ENCODE peak calls at places on chromosomes 11 and 22, in eight cellular contexts. E is stomach, O is A549, P is endothelial cell of umbilical vein, T is ovary, M is IMR-90, B is uterus, Q is prostate gland. W is an unnamed sample.
A peak's percentile ranks its signal among the peaks of the same experiment; 100 is the strongest.

GRCh38 chr22:37454857-37455686 is 27.8 kb upstream of the ELFN2 start:
- DNase-seq in B (no peak), M (peak; percentile 89), O (peak; percentile 83), E (peak; percentile 45), Q (no peak), P (peak; percentile 84), T (no peak), W (no peak)

GRCh38 chr22:45997077-45997774 is 20.3 kb upstream of the WNT7B start:
- DNase-seq in O (no peak), Q (peak; percentile 64), P (peak; percentile 98), B (peak; percentile 95), E (peak; percentile 63), T (peak; percentile 96), M (peak; percentile 95), W (peak; percentile 96)

GRCh38 chr11:12187399-12187798 is 77.0 kb downstream of the MICAL2 start:
- DNase-seq in B (no peak), O (no peak), T (no peak), M (peak; percentile 64), Q (no peak), P (no peak), E (no peak), W (no peak)

GRCh38 chr11:14451825-14452224 is 47.8 kb downstream of the COPB1 start:
- DNase-seq in Q (no peak), T (no peak), P (no peak), O (no peak), M (peak; percentile 56), B (no peak), E (no peak), W (no peak)

GRCh38 chr11:28743101-28743550 is 634.9 kb downstream of the METTL15 start:
- DNase-seq in T (no peak), Q (no peak), M (peak; percentile 69), B (no peak), E (no peak), P (peak; percentile 91), O (peak; percentile 81), W (no peak)

GRCh38 chr22:43002198-43002577 is 12.8 kb downstream of the PACSIN2 start:
- DNase-seq in B (no peak), E (no peak), O (peak; percentile 42), P (peak; percentile 72), Q (no peak), M (peak; percentile 91), T (no peak), W (no peak)

GRCh38 chr11:97398246-97398645 is 1008.4 kb downstream of the JRKL start:
- DNase-seq in B (no peak), O (no peak), Q (no peak), M (no peak), E (no peak), T (no peak), P (no peak), W (no peak)

GRCh38 chr11:101582242-101583052 is 1.4 kb downstream of the TRPC6 start:
- DNase-seq in E (no peak), B (no peak), O (peak; percentile 10), P (no peak), T (no peak), Q (no peak), M (peak; percentile 31), W (no peak)

GRCh38 chr11:58625826-58626460 is 3.5 kb downstream of the CNTF start:
- DNase-seq in T (no peak), P (no peak), B (no peak), Q (no peak), E (no peak), M (peak; percentile 87), O (no peak), W (no peak)

GRCh38 chr22:35540600-35541253 is at the start of gene RASD2:
- DNase-seq in E (no peak), P (no peak), T (peak; percentile 59), B (peak; percentile 60), M (peak; percentile 19), Q (peak; percentile 24), O (peak; percentile 57), W (no peak)

GRCh38 chr11:129652828-129653227 is 162.8 kb upstream of the TMEM45B start:
- DNase-seq in T (no peak), B (no peak), E (no peak), O (peak; percentile 20), Q (no peak), P (peak; percentile 79), M (peak; percentile 79), W (no peak)

GRCh38 chr11:121722431-121723256 is 269.9 kb upstream of the SORL1-AS1 start:
- DNase-seq in O (no peak), B (peak; percentile 85), M (peak; percentile 89), T (peak; percentile 93), Q (peak; percentile 42), E (peak; percentile 40), P (peak; percentile 94), W (peak; percentile 94)

GRCh38 chr11:19196458-19196857 is 5.3 kb downstream of the CSRP3 start:
- DNase-seq in T (no peak), B (no peak), O (peak; percentile 48), Q (no peak), P (no peak), M (no peak), E (no peak), W (no peak)

GRCh38 chr11:12938590-12939247 is 70.4 kb upstream of the RASSF10 start:
- DNase-seq in T (no peak), P (no peak), Q (no peak), M (no peak), E (no peak), O (no peak), B (no peak), W (no peak)

GRCh38 chr22:21755855-21756284 is 20.3 kb upstream of the YPEL1 start:
- DNase-seq in M (peak; percentile 90), P (peak; percentile 49), Q (no peak), E (no peak), O (no peak), B (no peak), T (no peak), W (no peak)

DNA sequence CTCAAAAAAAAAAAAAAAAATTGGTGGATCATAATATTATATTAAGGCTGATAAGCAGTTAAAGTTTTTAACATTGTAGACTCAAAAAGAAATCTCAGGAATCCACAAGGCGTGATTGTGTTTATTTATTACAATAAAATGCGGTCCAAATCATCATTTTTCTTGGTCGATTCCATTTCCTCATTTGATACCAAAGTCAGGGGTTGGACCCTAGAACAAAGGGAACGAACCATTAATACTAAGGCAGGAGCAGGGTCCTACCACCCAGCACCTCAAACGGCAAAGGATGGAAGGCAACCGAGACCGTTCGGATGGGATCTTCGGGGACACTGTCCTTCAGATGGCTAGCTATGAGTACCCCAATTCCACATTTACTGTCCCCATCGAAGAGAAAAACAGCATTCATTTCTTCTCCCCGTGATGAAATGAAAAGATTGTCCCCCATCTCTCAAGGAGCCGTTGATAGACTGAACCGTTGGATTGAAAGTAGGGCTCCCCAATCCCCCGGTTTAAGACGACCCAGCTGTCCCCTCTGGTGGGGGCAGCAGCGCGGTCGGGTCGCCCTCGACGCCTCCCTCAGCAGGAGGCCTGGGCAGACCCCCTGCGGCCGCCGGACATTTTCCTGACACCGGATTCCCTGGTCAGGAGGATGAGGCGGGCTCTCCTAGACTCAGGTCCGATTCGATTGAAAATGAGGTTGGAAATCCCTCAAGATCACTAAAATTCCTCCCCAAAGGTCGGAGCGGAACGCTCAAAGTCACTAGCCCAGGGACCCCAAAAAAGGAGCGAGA is 607 bp downstream of the DMC1 start:
- DNase-seq in P (no peak), B (peak; percentile 33), O (no peak), M (no peak), T (no peak), E (no peak), Q (no peak), W (no peak)
- TF ChIP-seq CTCF in P (no peak), B (no peak), O (no peak), M (no peak), T (no peak), E (no peak), Q (no peak), W (no peak)

GRCh38 chr11:10603721-10604297 is 35.3 kb upstream of the LYVE1 start:
- DNase-seq in M (no peak), E (no peak), Q (no peak), T (no peak), P (no peak), O (no peak), B (no peak), W (peak; percentile 13)
- TF ChIP-seq POLR2A in M (no peak), E (no peak), Q (no peak), T (no peak), P (no peak), O (no peak), B (no peak), W (no peak)

GRCh38 chr11:133928628-133929059 is 28.1 kb downstream of the IGSF9B start:
- DNase-seq in M (no peak), Q (peak; percentile 59), P (no peak), B (no peak), O (no peak), E (peak; percentile 30), T (no peak), W (no peak)

GRCh38 chr11:133929401-133930052 is 27.2 kb downstream of the IGSF9B start:
- DNase-seq in M (no peak), B (no peak), O (no peak), P (no peak), E (no peak), Q (no peak), T (no peak), W (no peak)

GRCh38 chr11:133930053-133930766 is 26.6 kb downstream of the IGSF9B start:
- DNase-seq in Q (no peak), M (no peak), O (no peak), B (no peak), E (no peak), P (no peak), T (no peak), W (no peak)

GRCh38 chr11:133931449-133932060 is 25.2 kb downstream of the IGSF9B start:
- DNase-seq in M (no peak), O (no peak), T (no peak), E (no peak), B (no peak), P (no peak), Q (no peak), W (no peak)

GRCh38 chr11:133930767-133931448 is 25.9 kb downstream of the IGSF9B start:
- DNase-seq in E (no peak), T (no peak), Q (no peak), O (peak; percentile 26), B (no peak), M (no peak), P (no peak), W (no peak)
- TF ChIP-seq CTCF in E (peak; percentile 29), T (no peak), Q (no peak), O (peak; percentile 39), B (no peak), M (peak; percentile 15), P (peak; percentile 55), W (no peak)

DNA sequence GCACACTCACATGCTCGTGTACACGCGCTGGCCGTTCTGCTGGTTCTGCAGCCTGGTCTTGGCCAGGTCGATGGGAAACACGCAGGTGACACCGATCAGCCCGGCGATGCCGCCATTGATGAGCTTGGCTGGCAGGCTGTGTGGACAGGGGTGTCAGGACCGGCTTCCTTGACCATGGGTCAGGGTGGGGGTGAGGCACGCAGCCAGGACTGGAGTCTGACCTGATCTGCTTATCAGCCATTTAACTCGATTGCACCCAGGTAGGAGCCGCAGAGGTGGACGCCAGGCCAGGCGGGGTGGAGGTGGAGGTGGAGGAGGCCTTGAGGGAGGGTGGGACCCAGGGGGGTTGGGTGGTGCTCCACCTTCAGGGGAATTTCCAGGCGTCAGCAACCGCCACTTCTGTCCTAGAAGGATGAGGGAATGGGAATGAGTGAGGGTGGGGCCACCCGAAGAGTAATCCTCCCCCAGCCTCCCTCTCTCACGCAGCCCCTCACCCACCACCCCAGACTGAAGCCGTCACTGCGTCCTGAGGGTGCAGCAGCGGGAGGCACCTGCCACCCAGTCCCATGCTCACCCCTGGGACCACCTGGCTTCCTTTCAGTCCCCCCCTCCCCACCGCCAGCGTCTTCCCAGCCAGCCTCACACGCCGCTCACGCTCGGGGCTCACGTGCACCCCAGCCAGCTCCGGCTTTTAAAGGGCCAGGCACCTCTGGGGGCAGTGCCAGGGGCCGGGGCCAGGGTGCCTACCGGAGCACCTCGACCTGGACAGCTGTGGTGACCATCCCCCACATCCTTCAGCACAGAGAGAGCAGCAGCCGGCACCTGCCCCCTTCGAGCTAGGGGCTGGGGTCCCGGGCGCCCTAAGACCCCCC is 3.1 kb downstream of the SLC25A22 start:
- DNase-seq in E (peak; percentile 64), O (no peak), Q (no peak), M (no peak), B (no peak), T (peak; percentile 62), P (no peak), W (no peak)
- TF ChIP-seq POLR2A in E (no peak), O (no peak), Q (no peak), M (no peak), B (no peak), T (no peak), P (no peak), W (no peak)